ENCODE peak calls at places on chromosomes 5 and 9, in ten cellular contexts. I is A549, C is WTC11, T is endothelial cell of umbilical vein, G is SK-N-SH, M is NB4, Y is K562, R is H1, B is GM12878, E is HepG2. H is an unnamed sample.

GRCh38 chr9:27482709-27483108 is 41.4 kb upstream of the IFNK start:
- DNase-seq in M (no peak), I (no peak), Y (peak), E (no peak), G (no peak), C (no peak), T (no peak), B (no peak), R (no peak), H (no peak)

GRCh38 chr9:34993502-34994428 is 4.2 kb downstream of the DNAJB5 start:
- DNase-seq in E (no peak), C (no peak), Y (no peak), T (peak), M (peak), I (no peak), B (no peak), G (peak), R (no peak), H (no peak)

GRCh38 chr5:115098041-115098702 is 71.5 kb downstream of the TRIM36 start:
- DNase-seq in M (peak), E (peak), I (peak), G (peak), B (peak), R (no peak), T (peak), Y (peak), C (no peak), H (peak)

GRCh38 chr5:128111818-128112448 is 28.4 kb downstream of the SLC12A2 start:
- DNase-seq in I (peak), B (no peak), C (no peak), M (no peak), R (no peak), E (no peak), G (no peak), Y (no peak), T (peak), H (no peak)

GRCh38 chr5:74541381-74541781 is 99.1 kb downstream of the ENC1 start:
- DNase-seq in C (no peak), G (no peak), Y (no peak), M (no peak), I (no peak), E (no peak), B (no peak), R (no peak), T (no peak), H (no peak)

GRCh38 chr9:74951725-74952151 is 974 bp downstream of the C9orf40 start:
- DNase-seq in G (peak), E (peak), C (peak), T (peak), M (peak), R (peak), B (no peak), Y (peak), I (peak), H (no peak)

GRCh38 chr5:80189201-80189600 is 66.6 kb downstream of the SERINC5 start:
- DNase-seq in E (no peak), B (no peak), G (no peak), Y (no peak), R (no peak), I (no peak), M (no peak), T (no peak), C (no peak), H (no peak)

GRCh38 chr5:142976861-142977260 is 206.7 kb downstream of the ARHGAP26 start:
- DNase-seq in G (no peak), B (no peak), I (no peak), R (no peak), T (no peak), M (peak), E (no peak), C (no peak), Y (no peak), H (no peak)

GRCh38 chr9:98555851-98556465 is 152.8 kb downstream of the GABBR2 start:
- DNase-seq in M (no peak), I (no peak), E (no peak), R (no peak), Y (no peak), G (no peak), C (no peak), B (no peak), T (no peak), H (no peak)

GRCh38 chr5:100270323-100270771 is 264.8 kb upstream of the FAM174A start:
- DNase-seq in C (no peak), E (no peak), T (peak), G (no peak), Y (no peak), I (no peak), M (no peak), B (no peak), R (no peak), H (no peak)

GRCh38 chr5:14089198-14089597 is 53.9 kb upstream of the TRIO start:
- DNase-seq in T (no peak), E (no peak), I (no peak), B (no peak), Y (no peak), M (no peak), C (no peak), R (no peak), G (no peak), H (no peak)

GRCh38 chr5:159780246-159780645 is 136.0 kb upstream of the ADRA1B start:
- DNase-seq in R (no peak), B (no peak), M (no peak), T (no peak), Y (no peak), C (no peak), G (no peak), E (no peak), I (no peak), H (no peak)

GRCh38 chr5:94337617-94338016 is 280.8 kb downstream of the KIAA0825 start:
- DNase-seq in E (no peak), G (no peak), M (no peak), T (no peak), Y (no peak), R (no peak), B (no peak), I (no peak), C (no peak), H (no peak)

GRCh38 chr5:78291687-78292086 is 2.8 kb downstream of the AP3B1 start:
- DNase-seq in E (no peak), R (no peak), I (no peak), T (no peak), B (no peak), Y (no peak), C (no peak), M (no peak), G (no peak), H (no peak)

GRCh38 chr9:7392161-7392560 is 407.4 kb downstream of the DMAC1 start:
- DNase-seq in B (no peak), Y (no peak), C (no peak), I (no peak), G (no peak), R (no peak), E (no peak), T (no peak), M (no peak), H (no peak)

GRCh38 chr5:166505546-166505945 is 1785.9 kb upstream of the WWC1 start:
- DNase-seq in T (no peak), M (no peak), I (no peak), G (no peak), R (no peak), B (no peak), E (no peak), Y (no peak), C (no peak), H (no peak)

GRCh38 chr5:54909911-54910870 is 75.2 kb downstream of the ESM1 start:
- DNase-seq in R (no peak), I (no peak), C (no peak), T (peak), M (no peak), B (no peak), Y (no peak), E (no peak), G (no peak), H (no peak)

GRCh38 chr9:79701651-79702050 is 129.9 kb downstream of the TLE4 start:
- DNase-seq in B (no peak), G (no peak), Y (no peak), E (no peak), I (no peak), M (peak), R (no peak), T (no peak), C (no peak), H (no peak)

GRCh38 chr5:112142769-112143270 is 276.3 kb downstream of the EPB41L4A start:
- DNase-seq in G (no peak), M (no peak), C (no peak), B (peak), Y (no peak), R (no peak), T (peak), I (no peak), E (no peak), H (no peak)

GRCh38 chr5:143481697-143482531 is 78.4 kb upstream of the NR3C1 start:
- DNase-seq in E (peak), G (no peak), B (no peak), T (peak), C (no peak), R (no peak), M (no peak), Y (no peak), I (no peak), H (no peak)

GRCh38 chr5:16612007-16612406 is 4.8 kb downstream of the RETREG1 start:
- DNase-seq in B (no peak), R (no peak), E (no peak), C (no peak), T (no peak), G (no peak), I (no peak), M (peak), Y (no peak), H (no peak)

GRCh38 chr9:134065720-134066419 is 2.0 kb downstream of the BRD3 start:
- DNase-seq in I (no peak), E (peak), R (no peak), M (peak), B (peak), T (peak), G (peak), C (no peak), Y (peak), H (no peak)

GRCh38 chr9:104682642-104683041 is 11.7 kb upstream of the OR13D1 start:
- DNase-seq in E (peak), I (peak), R (no peak), Y (peak), T (peak), G (peak), M (peak), C (no peak), B (peak), H (peak)

GRCh38 chr5:31854181-31854624 is 215.3 kb downstream of the PDZD2 start:
- DNase-seq in E (no peak), I (no peak), G (no peak), B (no peak), M (no peak), C (peak), R (peak), Y (no peak), T (peak), H (no peak)

GRCh38 chr9:94480205-94480604 is 74.7 kb upstream of the PCAT7 start:
- DNase-seq in C (no peak), E (no peak), Y (no peak), B (no peak), G (no peak), M (no peak), R (no peak), T (no peak), I (no peak), H (no peak)

GRCh38 chr9:94479757-94480156 is 75.1 kb upstream of the PCAT7 start:
- DNase-seq in E (no peak), M (no peak), Y (no peak), T (no peak), R (no peak), C (no peak), B (no peak), I (no peak), G (peak), H (no peak)

GRCh38 chr9:94482110-94482509 is 72.8 kb upstream of the PCAT7 start:
- DNase-seq in C (no peak), E (no peak), R (no peak), G (no peak), T (no peak), I (no peak), M (no peak), B (no peak), Y (no peak), H (no peak)

GRCh38 chr9:94478755-94479730 is 75.8 kb upstream of the PCAT7 start:
- DNase-seq in B (no peak), G (peak), Y (peak), M (no peak), R (no peak), I (no peak), E (no peak), T (no peak), C (no peak), H (no peak)
- TF ChIP-seq MAX in B (no peak), G (no peak), Y (no peak), M (no peak), R (no peak), I (no peak), E (no peak), T (no peak), C (no peak), H (no peak)

GRCh38 chr9:137631608-137632431 is 13.0 kb downstream of the EHMT1 start:
- DNase-seq in G (no peak), Y (no peak), C (no peak), I (no peak), M (no peak), R (no peak), T (no peak), B (no peak), E (no peak), H (no peak)
- TF ChIP-seq MAX in G (no peak), Y (no peak), C (no peak), I (no peak), M (no peak), R (no peak), T (no peak), B (no peak), E (no peak), H (no peak)

GRCh38 chr9:3331801-3332200 is 194.0 kb downstream of the RFX3 start:
- DNase-seq in G (peak), R (no peak), E (peak), C (peak), T (no peak), Y (peak), M (peak), B (no peak), I (peak), H (peak)
- TF ChIP-seq MAX in G (no peak), R (no peak), E (no peak), C (no peak), T (no peak), Y (no peak), M (no peak), B (no peak), I (no peak), H (no peak)

DNA sequence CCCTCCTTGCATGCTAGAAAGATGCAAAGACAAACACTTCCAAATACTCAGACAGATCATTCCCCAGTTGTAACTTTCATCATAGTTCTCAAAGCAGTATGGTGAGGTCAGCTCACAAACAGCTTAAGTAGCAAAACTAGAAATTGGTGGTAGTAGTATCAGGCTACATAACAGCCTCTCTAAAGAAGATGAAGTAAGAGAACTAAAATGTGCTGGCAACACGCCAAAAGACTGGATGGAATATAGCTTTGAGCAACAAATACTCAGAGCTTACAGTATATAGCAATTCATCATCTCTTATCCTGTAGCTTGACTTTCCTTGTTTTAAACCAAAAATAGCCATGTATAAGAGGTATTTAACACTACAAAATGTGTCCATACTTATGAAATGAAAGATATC is 7.5 kb downstream of the PFDN1 start:
- DNase-seq in R (no peak), G (no peak), I (peak), E (peak), M (peak), B (no peak), C (no peak), Y (no peak), T (peak), H (no peak)
- TF ChIP-seq MAX in R (no peak), G (peak), I (no peak), E (no peak), M (no peak), B (no peak), C (no peak), Y (no peak), T (no peak), H (no peak)

GRCh38 chr5:136203303-136203922 is 10.5 kb upstream of the SMIM32 start:
- DNase-seq in E (no peak), B (no peak), C (no peak), R (peak), G (no peak), Y (no peak), I (no peak), T (no peak), M (no peak), H (no peak)

GRCh38 chr5:136202800-136203199 is 9.8 kb upstream of the SMIM32 start:
- DNase-seq in M (no peak), C (peak), T (no peak), I (no peak), Y (no peak), G (no peak), R (peak), B (no peak), E (no peak), H (no peak)

GRCh38 chr5:136207631-136208030 is 14.7 kb upstream of the SMIM32 start:
- DNase-seq in B (no peak), M (no peak), Y (no peak), G (no peak), I (no peak), E (no peak), T (no peak), R (no peak), C (no peak), H (no peak)

GRCh38 chr5:136201870-136202269 is 8.9 kb upstream of the SMIM32 start:
- DNase-seq in C (no peak), I (no peak), E (no peak), R (peak), Y (no peak), M (no peak), T (no peak), B (no peak), G (peak), H (no peak)

GRCh38 chr5:136205061-136205702 is 12.2 kb upstream of the SMIM32 start:
- DNase-seq in C (no peak), E (no peak), T (no peak), I (no peak), B (no peak), R (no peak), M (no peak), Y (no peak), G (no peak), H (no peak)
- TF ChIP-seq MAX in C (no peak), E (no peak), T (no peak), I (no peak), B (no peak), R (no peak), M (no peak), Y (no peak), G (no peak), H (no peak)